ENCODE peak calls at places on chromosomes 11 and 22, in nine cellular contexts. T is RWPE1; Y is CD4-positive, alpha-beta T cell; N is fibroblast of pulmonary artery; M is endodermal cell; W is bronchial epithelial cell; S is neural crest cell; V is upper lobe of right lung; F is heart right ventricle. U is an unnamed sample.

GRCh38 chr11:87405843-87406242 is 368.1 kb downstream of the TMEM135 start:
- DNase-seq in Y (no peak), T (no peak), W (no peak), S (no peak), N (no peak), F (no peak), V (no peak), M (no peak), U (no peak)

GRCh38 chr11:72012897-72013721 is 14.4 kb downstream of the IL18BP start:
- DNase-seq in F (peak; percentile 72), N (peak; percentile 65), M (no peak), Y (no peak), S (no peak), T (peak; percentile 37), V (peak; percentile 85), W (peak; percentile 21), U (no peak)

GRCh38 chr11:3086114-3086513 is 28.9 kb upstream of the CARS1 start:
- DNase-seq in M (peak; percentile 35), N (no peak), F (no peak), V (no peak), Y (no peak), S (no peak), W (no peak), T (no peak), U (peak; percentile 3)

GRCh38 chr11:24357620-24358386 is 139.1 kb upstream of the LUZP2 start:
- DNase-seq in Y (no peak), W (no peak), F (no peak), S (no peak), T (no peak), N (no peak), V (no peak), M (peak; percentile 42), U (no peak)

GRCh38 chr11:111697910-111698309 is 68.3 kb downstream of the PPP2R1B start:
- DNase-seq in S (no peak), N (no peak), Y (no peak), M (no peak), F (no peak), W (no peak), V (no peak), T (no peak), U (no peak)

GRCh38 chr22:46573781-46574437 is 36.5 kb upstream of the CELSR1 start:
- DNase-seq in M (no peak), T (no peak), F (no peak), Y (no peak), N (no peak), V (peak; percentile 62), W (no peak), S (no peak), U (no peak)

GRCh38 chr22:37126383-37126782 is 16.9 kb upstream of the TMPRSS6 start:
- DNase-seq in Y (no peak), V (no peak), T (no peak), F (no peak), N (peak; percentile 6), W (no peak), M (peak; percentile 75), S (no peak), U (peak; percentile 53)

GRCh38 chr22:27318516-27318915 is 483.0 kb downstream of the MN1 start:
- DNase-seq in Y (no peak), N (peak; percentile 94), F (peak; percentile 46), V (no peak), S (no peak), M (no peak), W (peak; percentile 52), T (no peak), U (no peak)

GRCh38 chr11:87031433-87032170 is 6.1 kb upstream of the TMEM135 start:
- DNase-seq in F (no peak), M (no peak), N (no peak), V (no peak), W (no peak), T (no peak), Y (no peak), S (no peak), U (no peak)

GRCh38 chr22:40521046-40521445 is 115.5 kb downstream of the MRTFA start:
- DNase-seq in V (no peak), N (no peak), W (no peak), Y (no peak), M (no peak), S (no peak), T (no peak), F (no peak), U (no peak)

GRCh38 chr22:40526960-40527359 is 109.6 kb downstream of the MRTFA start:
- DNase-seq in M (no peak), S (no peak), W (no peak), Y (no peak), N (no peak), V (no peak), F (no peak), T (no peak), U (no peak)

GRCh38 chr22:40520562-40520961 is 116.0 kb downstream of the MRTFA start:
- DNase-seq in T (no peak), Y (no peak), S (no peak), F (no peak), M (no peak), V (no peak), N (no peak), W (no peak), U (no peak)

GRCh38 chr22:40525250-40525884 is 111.2 kb downstream of the MRTFA start:
- DNase-seq in F (peak; percentile 31), M (peak; percentile 77), V (peak; percentile 70), S (peak; percentile 49), Y (peak; percentile 71), W (no peak), T (no peak), N (peak; percentile 68), U (no peak)

DNA sequence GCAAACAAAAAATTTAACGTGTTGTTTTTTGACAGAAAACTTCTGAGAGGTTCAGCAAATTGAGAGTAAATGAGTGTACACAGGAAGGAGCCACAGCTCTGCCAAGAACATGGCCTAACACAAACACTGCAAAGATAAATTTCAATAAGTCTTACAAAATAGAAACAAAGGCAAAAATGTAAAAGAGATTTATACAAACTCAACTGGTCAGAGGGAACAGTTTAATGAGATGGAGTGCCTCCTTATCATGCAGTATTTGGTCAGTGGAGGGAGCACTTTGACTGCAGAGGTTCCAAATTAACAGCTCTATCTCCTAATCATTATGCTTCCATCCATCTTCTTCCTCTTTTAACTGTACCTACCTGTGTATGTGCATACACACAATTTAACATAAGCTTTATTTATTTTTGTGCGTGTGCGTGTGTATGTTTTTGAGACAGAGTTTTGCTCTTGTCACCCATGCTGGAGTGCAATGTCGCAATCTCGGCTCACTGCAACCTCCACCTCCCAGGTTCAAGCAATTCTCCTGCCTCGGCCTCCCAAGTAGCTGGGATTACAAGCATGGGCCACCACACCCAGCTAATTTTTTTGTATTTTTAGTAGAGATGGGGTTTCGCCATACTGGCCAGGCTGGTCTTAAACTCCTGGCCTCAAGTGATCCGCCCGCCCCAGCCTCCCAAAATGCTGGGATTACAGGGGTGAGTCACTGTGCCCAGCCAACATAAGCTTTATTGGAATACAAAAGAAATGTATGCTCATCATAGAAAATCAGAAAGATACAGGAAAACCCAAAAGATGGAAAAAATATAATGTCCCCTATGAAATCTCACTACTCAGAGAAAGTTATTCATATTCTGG is 111.9 kb downstream of the MRTFA start:
- DNase-seq in Y (no peak), W (peak; percentile 45), S (no peak), N (peak; percentile 76), T (no peak), M (no peak), V (no peak), F (no peak), U (no peak)
- TF ChIP-seq CTCF in Y (no peak), W (peak; percentile 34), S (no peak), N (peak; percentile 57), T (no peak), M (peak; percentile 53), V (peak; percentile 31), F (no peak), U (peak; percentile 40)

DNA sequence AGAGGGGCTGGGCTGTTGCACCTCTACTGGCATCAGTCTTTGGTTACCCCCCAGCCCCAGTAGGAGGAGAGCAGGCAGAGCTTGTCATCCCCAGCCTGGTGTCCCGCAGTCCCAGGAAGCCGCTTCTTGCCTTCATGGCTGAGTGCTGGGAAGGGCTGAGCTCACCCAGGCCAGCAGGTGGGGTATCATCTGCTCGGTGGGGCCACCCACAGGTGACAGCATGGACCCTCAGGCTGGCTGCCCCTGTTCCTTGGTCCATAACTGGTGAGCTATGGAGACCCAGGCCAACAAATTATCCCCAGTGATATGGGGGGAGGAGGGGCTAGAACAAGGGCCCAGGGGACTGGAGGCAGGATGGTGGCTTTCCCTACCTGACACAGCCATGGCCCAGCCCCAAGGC is 6.5 kb upstream of the RHOD start:
- DNase-seq in V (no peak), N (no peak), S (no peak), Y (no peak), F (no peak), M (peak; percentile 70), T (no peak), W (no peak), U (no peak)
- TF ChIP-seq CTCF in V (no peak), N (no peak), S (no peak), Y (no peak), F (no peak), M (peak; percentile 56), T (no peak), W (no peak), U (no peak)

GRCh38 chr11:44634401-44635281 is 69.2 kb downstream of the CD82 start:
- DNase-seq in M (peak; percentile 91), W (peak; percentile 64), F (peak; percentile 83), S (peak; percentile 38), Y (no peak), V (peak; percentile 74), N (peak; percentile 75), T (peak; percentile 85), U (peak; percentile 15)

GRCh38 chr11:44631831-44632230 is 66.4 kb downstream of the CD82 start:
- DNase-seq in S (no peak), F (no peak), Y (no peak), V (peak; percentile 36), T (no peak), W (no peak), M (no peak), N (no peak), U (peak; percentile 3)

GRCh38 chr11:44630511-44631210 is 65.2 kb downstream of the CD82 start:
- DNase-seq in N (no peak), V (peak; percentile 41), S (no peak), T (no peak), Y (no peak), W (no peak), F (no peak), M (peak; percentile 18), U (peak; percentile 4)

GRCh38 chr11:44633641-44634040 is 68.2 kb downstream of the CD82 start:
- DNase-seq in M (peak; percentile 44), N (peak; percentile 12), T (no peak), S (no peak), F (no peak), Y (no peak), W (no peak), V (no peak), U (peak; percentile 27)

GRCh38 chr11:44632466-44633123 is 67.1 kb downstream of the CD82 start:
- DNase-seq in F (peak; percentile 55), V (peak; percentile 65), S (peak; percentile 35), N (peak; percentile 24), W (peak; percentile 21), T (no peak), Y (no peak), M (peak; percentile 75), U (peak; percentile 55)
- TF ChIP-seq CTCF in F (peak; percentile 54), V (peak; percentile 55), S (peak; percentile 48), N (peak; percentile 47), W (peak; percentile 65), T (no peak), Y (peak; percentile 31), M (peak; percentile 70), U (peak; percentile 52)

DNA sequence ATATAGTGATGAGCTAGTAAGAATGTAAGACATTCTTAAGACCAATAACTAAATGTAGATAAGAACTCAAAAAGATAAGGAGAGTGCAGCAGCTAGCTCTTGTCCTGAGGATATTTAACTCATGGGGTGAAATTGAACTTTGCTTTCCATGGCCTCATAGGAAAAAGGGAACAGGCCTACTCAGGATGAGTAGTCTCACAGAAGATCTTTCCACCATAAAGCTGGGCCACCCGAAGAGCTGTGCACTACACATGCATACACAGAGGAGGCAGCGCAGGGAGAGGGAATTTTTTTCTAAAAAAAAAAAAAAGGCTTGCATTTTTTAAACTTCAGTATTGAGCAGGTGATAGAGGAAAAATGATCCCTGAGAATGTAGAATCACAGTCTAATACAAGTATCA is 59.9 kb upstream of the CFAP300 start:
- DNase-seq in S (no peak), T (no peak), Y (no peak), V (no peak), N (no peak), M (no peak), F (no peak), W (no peak), U (no peak)
- TF ChIP-seq CTCF in S (no peak), T (no peak), Y (no peak), V (no peak), N (no peak), M (peak; percentile 55), F (no peak), W (no peak), U (no peak)

U was measured in GM10248.